ENCODE peak calls at places on chromosomes 16 and 17, in five cellular contexts. F is HepG2, Q is H1, L is GM12878, K is K562. A is an unnamed sample.

GRCh38 chr17:43211480-43212402 is at the start of gene TMEM106A:
- DNase-seq in F (peak), Q (peak), L (peak), K (no peak), A (peak)

GRCh38 chr17:14725729-14726128 is 424.8 kb downstream of the HS3ST3B1 start:
- DNase-seq in F (no peak), Q (no peak), L (no peak), K (no peak), A (no peak)

GRCh38 chr17:40801157-40801556 is 1.4 kb upstream of the KRT28 start:
- DNase-seq in F (no peak), Q (no peak), L (no peak), K (no peak), A (no peak)

GRCh38 chr17:28576758-28577465 is at the start of gene ALDOC:
- DNase-seq in F (peak), Q (peak), L (peak), K (peak), A (peak)

GRCh38 chr16:29852654-29853053 is 10.4 kb downstream of the CDIPT start:
- DNase-seq in F (no peak), Q (no peak), L (no peak), K (no peak), A (no peak)

GRCh38 chr17:77492446-77493237 is 351.9 kb downstream of the SEC14L1 start:
- DNase-seq in F (no peak), Q (no peak), L (no peak), K (no peak), A (no peak)

GRCh38 chr17:35493040-35493439 is 44.4 kb downstream of the SLFN12L start:
- DNase-seq in F (no peak), Q (no peak), L (no peak), K (no peak), A (peak)

GRCh38 chr17:64732336-64733006 is 70.4 kb upstream of the SMURF2 start:
- DNase-seq in F (peak), Q (no peak), L (no peak), K (peak), A (no peak)

GRCh38 chr17:37697331-37697730 is 47.5 kb downstream of the HNF1B start:
- DNase-seq in F (no peak), Q (no peak), L (no peak), K (no peak), A (no peak)

GRCh38 chr17:263271-263670 is 81.8 kb upstream of the DOC2B start:
- DNase-seq in F (no peak), Q (no peak), L (no peak), K (no peak), A (no peak)

GRCh38 chr17:27333410-27333980 is 39.6 kb downstream of the WSB1 start:
- DNase-seq in F (no peak), Q (no peak), L (no peak), K (peak), A (no peak)

GRCh38 chr16:55257971-55258613 is 65.9 kb upstream of the IRX6 start:
- DNase-seq in F (peak), Q (peak), L (no peak), K (peak), A (peak)

GRCh38 chr17:27974045-27974436 is 68.4 kb upstream of the NLK start:
- DNase-seq in F (no peak), Q (no peak), L (no peak), K (no peak), A (no peak)

GRCh38 chr17:18038149-18038850 is 668 bp downstream of the ATPAF2 start:
- DNase-seq in F (no peak), Q (no peak), L (no peak), K (peak), A (no peak)

GRCh38 chr17:72514321-72514861 is 393.6 kb downstream of the SOX9 start:
- DNase-seq in F (no peak), Q (no peak), L (no peak), K (no peak), A (no peak)

GRCh38 chr16:17367932-17368331 is 102.8 kb downstream of the XYLT1 start:
- DNase-seq in F (no peak), Q (peak), L (no peak), K (peak), A (peak)

GRCh38 chr17:33657181-33657580 is 364.1 kb upstream of the ASIC2 start:
- DNase-seq in F (no peak), Q (no peak), L (no peak), K (no peak), A (no peak)

GRCh38 chr17:42097691-42098661 is at the start of gene ZNF385C:
- DNase-seq in F (no peak), Q (peak), L (no peak), K (no peak), A (peak)

GRCh38 chr16:76796431-76796830 is 394.6 kb upstream of the MON1B start:
- DNase-seq in F (no peak), Q (no peak), L (no peak), K (no peak), A (no peak)

GRCh38 chr17:40069751-40070643 is 7.2 kb downstream of the THRA start:
- DNase-seq in F (no peak), Q (no peak), L (no peak), K (peak), A (peak)

GRCh38 chr17:63950940-63951907 is 19.1 kb upstream of the CD79B start:
- DNase-seq in F (peak), Q (peak), L (no peak), K (peak), A (peak)

GRCh38 chr16:3058173-3059030 is 7.0 kb upstream of the IL32 start:
- DNase-seq in F (peak), Q (peak), L (no peak), K (peak), A (peak)

GRCh38 chr16:28321700-28322411 is 29.5 kb downstream of the SBK1 start:
- DNase-seq in F (peak), Q (peak), L (no peak), K (peak), A (peak)

GRCh38 chr17:59377410-59377809 is 46.0 kb downstream of the YPEL2 start:
- DNase-seq in F (no peak), Q (no peak), L (no peak), K (no peak), A (no peak)

GRCh38 chr17:28901866-28902818 is 737 bp downstream of the DHRS13 start:
- DNase-seq in F (no peak), Q (no peak), L (no peak), K (peak), A (peak)

GRCh38 chr17:81039854-81040758 is 5.2 kb downstream of the BAIAP2 start:
- DNase-seq in F (no peak), Q (no peak), L (no peak), K (peak), A (no peak)

GRCh38 chr17:59786536-59787319 is 79.3 kb downstream of the VMP1 start:
- DNase-seq in F (peak), Q (no peak), L (peak), K (peak), A (peak)

GRCh38 chr16:65781363-65781762 is 585.1 kb upstream of the CDH5 start:
- DNase-seq in F (no peak), Q (no peak), L (no peak), K (peak), A (no peak)

GRCh38 chr16:13767215-13767614 is 152.7 kb upstream of the ERCC4 start:
- DNase-seq in F (no peak), Q (no peak), L (no peak), K (no peak), A (peak)

GRCh38 chr16:66899945-66900688 is 18.6 kb downstream of the CDH16 start:
- DNase-seq in F (peak), Q (no peak), L (no peak), K (peak), A (peak)

GRCh38 chr17:47959825-47960655 is 2.4 kb upstream of the PRR15L start:
- DNase-seq in F (no peak), Q (no peak), L (no peak), K (no peak), A (no peak)

GRCh38 chr16:23424292-23424958 is 28.6 kb downstream of the COG7 start:
- DNase-seq in F (no peak), Q (no peak), L (no peak), K (no peak), A (no peak)

GRCh38 chr17:42908872-42909700 is 8.5 kb downstream of the G6PC1 start:
- DNase-seq in F (no peak), Q (no peak), L (no peak), K (no peak), A (no peak)

GRCh38 chr16:4089811-4090293 is 26.4 kb downstream of the ADCY9 start:
- DNase-seq in F (no peak), Q (no peak), L (no peak), K (no peak), A (no peak)

GRCh38 chr17:77214743-77215142 is 74.0 kb downstream of the SEC14L1 start:
- DNase-seq in F (peak), Q (peak), L (no peak), K (peak), A (peak)

GRCh38 chr16:88119881-88120280 is 168.6 kb downstream of the BANP start:
- DNase-seq in F (no peak), Q (no peak), L (no peak), K (no peak), A (no peak)

GRCh38 chr17:79930786-79931516 is 91.7 kb upstream of the CBX4 start:
- DNase-seq in F (no peak), Q (no peak), L (no peak), K (no peak), A (peak)

GRCh38 chr16:53787423-53787822 is 83.5 kb downstream of the FTO start:
- DNase-seq in F (no peak), Q (no peak), L (no peak), K (no peak), A (no peak)

DNA sequence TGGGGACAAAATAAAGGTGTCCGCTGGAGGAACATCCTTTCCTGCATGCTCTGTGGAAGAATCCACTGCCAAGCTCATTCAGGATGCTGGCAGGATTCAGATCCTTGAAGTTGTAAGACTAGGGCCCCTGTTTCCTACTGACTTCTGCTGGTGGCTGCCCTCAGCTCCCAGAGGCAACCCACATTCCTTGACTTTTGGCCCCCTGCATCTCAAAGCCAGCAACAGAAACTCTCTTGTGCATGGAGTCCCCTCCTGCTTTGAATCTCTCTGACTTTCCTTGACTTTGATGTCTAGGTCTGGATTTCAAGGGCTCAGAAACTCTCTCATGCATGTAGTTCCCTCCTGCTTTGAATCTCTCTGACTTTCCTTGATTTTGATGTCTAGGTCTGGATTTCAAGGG is 461.5 kb downstream of the WWOX start:
- DNase-seq in F (no peak), Q (no peak), L (no peak), K (no peak), A (no peak)
- TF ChIP-seq EZH2 in F (no peak), Q (no peak), L (no peak), K (no peak), A (no peak)

DNA sequence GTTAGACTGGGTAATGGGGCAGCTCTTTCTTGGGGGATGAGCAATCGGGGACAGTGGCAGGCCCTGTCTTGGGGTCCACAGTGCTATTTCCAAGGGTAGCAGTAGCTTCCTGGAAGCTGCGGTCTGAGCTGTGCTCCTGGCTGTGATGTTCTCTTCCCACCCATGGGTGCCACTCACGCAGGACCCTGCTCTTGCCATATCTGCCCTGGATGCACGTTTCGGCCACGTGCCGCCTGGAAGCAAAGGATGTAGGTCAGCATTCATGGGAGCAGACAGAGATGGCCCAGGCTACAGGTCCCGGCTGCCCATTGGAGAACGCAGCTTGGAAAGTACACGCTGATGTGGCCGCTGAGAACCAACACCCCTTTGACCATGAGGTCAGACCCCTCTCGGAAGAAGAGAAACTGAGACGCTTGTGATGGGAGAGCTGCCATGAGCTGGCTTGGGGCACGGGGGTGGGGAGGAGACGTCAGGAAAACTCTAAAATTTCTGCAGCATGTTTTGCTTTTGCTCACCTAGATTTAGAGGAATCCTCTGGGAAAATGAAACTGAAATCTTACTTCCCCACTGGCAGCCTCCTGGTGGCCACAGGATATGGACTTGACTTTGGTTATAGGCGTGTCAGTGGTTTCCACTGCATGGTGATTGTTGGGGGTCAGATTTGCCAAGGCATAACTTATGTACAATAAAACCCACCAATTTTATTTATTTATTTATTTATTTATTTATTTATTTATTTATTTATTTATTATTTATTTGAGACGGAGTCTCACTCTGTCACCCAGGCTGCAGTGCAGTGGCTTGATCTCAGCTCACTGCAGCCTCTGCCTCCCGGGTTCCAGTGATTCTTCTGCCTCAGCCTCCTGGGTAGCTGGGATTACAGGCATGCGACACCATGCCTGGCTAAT is 36.2 kb upstream of the IRF8 start:
- DNase-seq in F (no peak), Q (no peak), L (no peak), K (no peak), A (no peak)
- TF ChIP-seq CREB1 in F (no peak), Q (no peak), L (no peak), K (no peak), A (no peak)

GRCh38 chr17:17026163-17026562 is 16.1 kb upstream of the MPRIP start:
- DNase-seq in F (no peak), Q (no peak), L (no peak), K (no peak), A (no peak)
- H3K4me2 ChIP-seq in F (no peak), Q (no peak), L (no peak), K (no peak), A (no peak)

DNA sequence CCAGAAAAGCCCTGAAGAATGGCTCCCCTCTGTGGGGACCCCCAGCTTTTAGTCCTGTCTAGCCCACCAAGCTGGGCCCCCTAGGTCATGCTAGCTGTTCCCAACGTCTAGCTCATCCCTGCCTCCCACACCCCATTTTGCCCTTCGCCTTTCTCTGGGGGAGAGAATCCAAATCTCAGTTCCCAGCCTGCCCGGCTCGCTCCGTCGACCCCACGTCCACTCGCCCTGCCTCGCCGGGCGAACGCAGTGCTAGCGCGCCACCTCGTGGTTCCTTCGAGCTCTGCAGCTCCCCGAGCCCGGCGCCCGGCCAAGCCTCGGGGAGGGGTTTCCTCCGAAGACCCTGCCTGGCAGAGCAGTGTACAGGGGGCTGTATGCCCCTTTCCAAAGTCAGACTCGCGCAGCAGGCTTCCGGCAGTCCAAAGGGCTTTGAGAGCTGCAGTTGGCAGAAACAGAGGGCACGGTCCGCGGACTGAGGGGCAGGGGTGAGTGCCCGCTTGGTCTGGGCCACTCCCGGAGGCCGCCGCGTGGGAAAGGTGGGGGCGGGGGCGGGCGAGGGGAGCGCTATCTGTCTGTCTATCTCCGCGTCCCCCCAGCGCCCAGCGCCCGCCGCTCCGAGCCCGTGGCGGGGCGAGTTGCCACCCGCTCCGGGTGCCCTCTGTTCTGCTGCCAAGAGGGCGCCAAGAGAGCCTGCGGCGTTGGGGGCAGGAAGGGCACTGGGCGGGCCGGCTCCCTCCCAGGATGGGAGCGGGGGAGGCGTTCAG is 1.7 kb upstream of the DLX3 start:
- DNase-seq in F (no peak), Q (peak), L (no peak), K (peak), A (peak)
- TF ChIP-seq EZH2 in F (peak), Q (no peak), L (no peak), K (no peak), A (peak)

GRCh38 chr16:83706394-83706793 is 101.4 kb upstream of the HSBP1 start:
- DNase-seq in F (no peak), Q (no peak), L (no peak), K (no peak), A (no peak)
- TF ChIP-seq CREB1 in F (no peak), Q (no peak), L (no peak), K (no peak), A (no peak)

GRCh38 chr17:75639327-75639726 is 6.1 kb downstream of the SMIM5 start:
- DNase-seq in F (no peak), Q (no peak), L (no peak), K (no peak), A (no peak)
- H3K4me2 ChIP-seq in F (no peak), Q (no peak), L (no peak), K (no peak), A (no peak)

GRCh38 chr17:49223517-49224197 is 6.9 kb downstream of the PHOSPHO1 start:
- DNase-seq in F (no peak), Q (peak), L (no peak), K (peak), A (peak)
- TF ChIP-seq EZH2 in F (no peak), Q (no peak), L (no peak), K (no peak), A (peak)

GRCh38 chr17:49338883-49339282 is 23.2 kb downstream of the ZNF652 start:
- DNase-seq in F (no peak), Q (no peak), L (no peak), K (peak), A (no peak)

GRCh38 chr17:49334744-49335512 is 27.1 kb downstream of the ZNF652 start:
- DNase-seq in F (no peak), Q (no peak), L (no peak), K (no peak), A (no peak)

GRCh38 chr17:49341356-49341755 is 20.7 kb downstream of the ZNF652 start:
- DNase-seq in F (no peak), Q (no peak), L (no peak), K (no peak), A (no peak)

GRCh38 chr17:49339359-49339758 is 22.7 kb downstream of the ZNF652 start:
- DNase-seq in F (no peak), Q (no peak), L (no peak), K (peak), A (no peak)

DNA sequence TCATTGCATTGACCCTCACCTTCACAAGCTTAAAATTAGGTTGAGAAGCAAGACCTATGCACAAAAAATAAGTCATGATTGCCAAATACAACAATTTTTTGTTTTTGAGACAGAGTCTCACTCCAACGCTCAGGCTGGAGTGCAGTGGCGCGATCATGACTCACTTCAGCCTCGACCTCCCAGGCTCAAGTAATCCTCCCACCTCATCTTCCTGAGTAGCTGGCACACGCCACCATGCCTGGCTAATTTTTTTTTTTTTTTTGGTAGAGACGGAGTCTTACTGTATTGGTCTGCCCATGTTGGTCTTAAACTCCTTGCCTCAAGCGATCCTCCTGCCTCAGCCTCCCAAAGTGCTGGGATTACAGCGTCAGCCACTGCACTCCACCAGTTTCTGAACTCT is 24.1 kb downstream of the ZNF652 start:
- DNase-seq in F (no peak), Q (no peak), L (no peak), K (peak), A (no peak)
- TF ChIP-seq CREB1 in F (no peak), Q (no peak), L (no peak), K (no peak), A (no peak)

A was measured in GM23338.